ENCODE peak calls at places on chromosomes 13 and 19, in six cellular contexts. Q is epithelial cell of esophagus, C is Peyer's patch, R is astrocyte, S is astrocyte of the spinal cord, X is Calu3. J is an unnamed sample.

GRCh38 chr13:21897140-21897539 is 226.3 kb downstream of the FGF9 start:
- DNase-seq in C (no peak), Q (no peak), S (no peak), X (no peak), R (no peak), J (no peak)

GRCh38 chr13:40813662-40814454 is 24.4 kb downstream of the SLC25A15 start:
- DNase-seq in Q (peak; percentile 14), X (no peak), R (no peak), S (peak; percentile 22), C (no peak), J (peak; percentile 23)

GRCh38 chr13:50129923-50130685 is 114.9 kb downstream of the KCNRG start:
- DNase-seq in X (peak; percentile 24), C (peak; percentile 51), Q (peak; percentile 29), R (no peak), S (peak; percentile 54), J (no peak)

GRCh38 chr19:13974073-13974472 is 21.8 kb downstream of the DCAF15 start:
- DNase-seq in C (peak; percentile 77), Q (peak; percentile 95), S (no peak), X (no peak), R (no peak), J (no peak)

GRCh38 chr13:112733112-112733511 is 43.3 kb downstream of the ATP11A start:
- DNase-seq in Q (no peak), C (no peak), R (no peak), X (no peak), S (no peak), J (no peak)

GRCh38 chr13:77584111-77584510 is 48.6 kb downstream of the SCEL start:
- DNase-seq in Q (peak; percentile 77), S (peak; percentile 29), C (no peak), X (no peak), R (no peak), J (no peak)

GRCh38 chr19:43562698-43563241 is 12.6 kb downstream of the XRCC1 start:
- DNase-seq in R (peak; percentile 89), S (peak; percentile 91), Q (peak; percentile 52), C (peak; percentile 92), X (no peak), J (peak; percentile 78)

GRCh38 chr13:46386996-46387851 is at the start of gene RUBCNL:
- DNase-seq in X (peak; percentile 33), Q (peak; percentile 75), R (no peak), S (peak; percentile 38), C (peak; percentile 86), J (no peak)

GRCh38 chr13:25901460-25902376 is 150.1 kb downstream of the SHISA2 start:
- DNase-seq in X (no peak), S (peak; percentile 79), R (peak; percentile 86), C (no peak), Q (peak; percentile 97), J (no peak)

GRCh38 chr19:51552996-51553725 is 17.9 kb upstream of the ZNF175 start:
- DNase-seq in X (peak; percentile 81), C (peak; percentile 70), Q (peak; percentile 66), R (peak; percentile 8), S (peak; percentile 28), J (peak; percentile 34)

GRCh38 chr19:2274185-2274711 is 7.7 kb downstream of the PEAK3 start:
- DNase-seq in Q (no peak), X (no peak), C (no peak), R (no peak), S (no peak), J (no peak)

GRCh38 chr13:33205804-33206221 is 79.7 kb downstream of the STARD13 start:
- DNase-seq in Q (no peak), R (no peak), C (no peak), S (peak; percentile 74), X (no peak), J (no peak)

GRCh38 chr19:15299568-15300409 is 32.5 kb downstream of the BRD4 start:
- DNase-seq in X (no peak), S (peak; percentile 58), R (peak; percentile 73), Q (peak; percentile 48), C (no peak), J (peak; percentile 88)

GRCh38 chr13:36432106-36432544 is at the start of gene CCNA1:
- DNase-seq in R (no peak), X (no peak), C (peak; percentile 46), Q (peak; percentile 39), S (no peak), J (no peak)

GRCh38 chr19:54448037-54448773 is 794 bp upstream of the LENG8 start:
- DNase-seq in C (peak; percentile 75), S (peak; percentile 60), R (peak; percentile 46), X (peak; percentile 69), Q (peak; percentile 72), J (peak; percentile 57)

GRCh38 chr19:48632692-48633147 is 4.5 kb downstream of the DBP start:
- DNase-seq in R (no peak), C (peak; percentile 68), X (no peak), Q (peak; percentile 87), S (no peak), J (peak; percentile 53)

GRCh38 chr13:88919970-88920628 is 1248.9 kb downstream of the SLITRK5 start:
- DNase-seq in S (no peak), C (no peak), R (no peak), Q (no peak), X (no peak), J (no peak)

GRCh38 chr19:23385404-23385803 is 9.9 kb downstream of the ZNF91 start:
- DNase-seq in C (no peak), R (no peak), Q (no peak), S (no peak), X (no peak), J (no peak)

GRCh38 chr13:103862525-103862924 is 796.3 kb upstream of the SLC10A2 start:
- DNase-seq in Q (no peak), X (no peak), S (no peak), R (no peak), C (no peak), J (no peak)

GRCh38 chr13:26485288-26485687 is 72.2 kb upstream of the WASF3 start:
- DNase-seq in S (no peak), X (no peak), C (peak; percentile 13), Q (no peak), R (no peak), J (no peak)

GRCh38 chr13:62142048-62142447 is 726.4 kb upstream of the PCDH20 start:
- DNase-seq in Q (no peak), C (no peak), R (no peak), S (no peak), X (no peak), J (no peak)
- TF ChIP-seq CTCF in Q (no peak), C (no peak), R (no peak), S (no peak), X (no peak), J (no peak)

GRCh38 chr13:92384410-92384809 is 842.2 kb upstream of the GPC6 start:
- DNase-seq in Q (no peak), S (no peak), C (no peak), X (no peak), R (no peak), J (no peak)

GRCh38 chr13:92390217-92390616 is 836.4 kb upstream of the GPC6 start:
- DNase-seq in Q (no peak), S (no peak), C (no peak), R (peak; percentile 4), X (no peak), J (no peak)

GRCh38 chr13:92387245-92387644 is 839.4 kb upstream of the GPC6 start:
- DNase-seq in R (no peak), C (no peak), Q (no peak), X (no peak), S (no peak), J (no peak)
- TF ChIP-seq CTCF in R (no peak), C (no peak), Q (no peak), X (no peak), S (no peak), J (no peak)

DNA sequence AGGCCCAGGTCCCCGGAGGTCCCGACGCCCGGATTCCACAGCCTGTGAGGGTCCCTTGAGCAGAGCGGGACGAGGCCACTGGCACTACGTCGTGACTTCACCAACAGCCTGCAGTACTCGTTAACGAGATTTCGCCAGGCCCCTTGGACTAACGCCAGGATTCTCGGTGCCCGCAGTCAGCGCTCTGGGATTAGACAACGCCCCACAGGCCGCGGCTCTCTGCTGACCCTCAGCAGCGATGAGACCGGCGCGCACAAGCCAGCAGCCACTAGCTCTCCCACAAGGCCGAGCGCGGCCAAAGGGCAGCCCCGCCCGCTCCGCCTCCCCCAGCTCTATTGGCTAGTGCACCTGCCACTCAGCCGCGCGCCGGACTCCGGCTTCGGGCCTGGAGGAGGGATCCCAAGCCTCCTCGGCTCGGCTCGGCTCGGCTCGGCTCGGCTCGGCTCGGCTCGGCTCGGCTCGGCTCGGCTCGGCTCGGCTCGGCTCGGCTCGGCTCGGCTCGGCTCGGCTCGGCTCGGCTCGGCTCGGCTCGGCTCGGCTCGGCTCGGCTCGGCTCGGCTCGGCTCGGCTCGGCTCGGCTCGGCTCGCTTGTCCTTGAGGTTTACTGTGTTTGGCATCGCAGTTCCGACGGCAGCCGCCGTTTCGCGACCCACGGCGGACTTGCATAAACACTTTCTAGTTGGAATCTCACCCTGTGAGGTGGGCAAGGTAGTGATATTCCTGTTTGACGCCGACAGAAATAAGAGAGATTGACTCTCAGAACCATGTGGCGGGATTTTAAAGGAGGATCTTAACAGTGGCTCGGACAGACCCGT is 231.7 kb upstream of the SERP2 start:
- DNase-seq in C (peak; percentile 98), R (peak; percentile 83), S (peak; percentile 97), Q (peak; percentile 91), X (peak; percentile 97), J (peak; percentile 95)
- TF ChIP-seq CTCF in C (no peak), R (no peak), S (no peak), Q (peak; percentile 14), X (no peak), J (no peak)

GRCh38 chr13:111074826-111075225 is 40.3 kb upstream of the ARHGEF7 start:
- DNase-seq in Q (no peak), R (no peak), X (no peak), S (no peak), C (no peak), J (peak; percentile 8)

GRCh38 chr13:111079375-111079774 is 35.7 kb upstream of the ARHGEF7 start:
- DNase-seq in X (no peak), R (no peak), S (no peak), C (no peak), Q (no peak), J (no peak)

GRCh38 chr13:111082240-111082639 is 32.9 kb upstream of the ARHGEF7 start:
- DNase-seq in S (no peak), R (no peak), X (no peak), Q (no peak), C (no peak), J (no peak)

GRCh38 chr13:111080642-111081041 is 34.5 kb upstream of the ARHGEF7 start:
- DNase-seq in X (no peak), C (no peak), Q (no peak), S (no peak), R (no peak), J (no peak)

DNA sequence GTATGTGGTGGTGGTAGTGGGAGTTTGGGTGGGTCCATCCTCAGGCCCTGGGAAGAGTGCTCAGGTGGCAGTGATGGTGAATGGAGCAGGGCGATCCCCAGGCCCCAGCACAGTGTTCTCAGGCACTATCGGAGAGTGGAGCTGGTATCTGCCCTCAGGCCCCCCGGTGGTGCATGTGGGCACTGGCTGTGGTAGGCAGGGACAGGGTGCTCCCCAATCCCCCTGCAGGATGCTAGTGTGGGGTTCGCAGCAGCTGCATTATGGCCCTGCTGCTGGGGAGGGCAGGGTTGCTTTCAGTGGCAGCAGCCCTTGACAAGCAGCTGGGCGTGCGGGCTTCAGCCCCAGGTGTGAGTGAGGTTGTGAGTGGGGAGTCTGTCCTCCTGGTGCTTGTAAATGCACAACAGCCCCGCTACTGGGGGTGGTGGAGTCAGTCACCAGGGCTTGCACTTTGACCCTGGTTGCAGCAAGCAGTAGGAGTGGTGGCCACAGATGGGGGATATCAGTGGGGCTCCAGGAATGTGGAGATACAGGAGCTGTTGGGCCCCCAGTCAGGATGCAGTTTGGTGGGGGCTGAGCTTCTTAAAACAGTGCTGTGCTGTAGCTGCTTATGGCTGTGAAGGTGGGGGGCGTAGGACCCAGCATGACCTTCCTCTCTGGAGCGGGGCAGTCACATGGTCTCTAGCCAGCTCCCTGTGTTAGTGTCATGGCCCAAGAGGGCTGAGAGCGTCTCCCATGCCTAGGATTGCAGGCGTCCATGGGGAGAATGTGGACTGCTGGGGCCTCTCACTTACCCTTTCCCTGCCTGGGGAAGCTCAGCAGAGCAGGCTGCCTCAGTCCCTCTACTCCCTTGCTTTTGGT is 38.7 kb upstream of the ARHGEF7 start:
- DNase-seq in R (no peak), X (peak; percentile 1), C (no peak), Q (no peak), S (no peak), J (no peak)
- TF ChIP-seq CTCF in R (no peak), X (no peak), C (no peak), Q (no peak), S (no peak), J (peak; percentile 35)

J was measured in HFFc6.